ENCODE peak calls at places on chromosomes 13 and 19, in seven cellular contexts. One of them, this sample, is unnamed.

GRCh38 chr19:7722231-7722651 is 9.7 kb downstream of the CLEC4G start:
- DNase-seq in C1 segment of cervical spinal cord: no peak
- DNase-seq in left ventricle myocardium superior: no peak
- DNase-seq in ELR: no peak
- DNase-seq in RPMI7951: no peak
- DNase-seq in stimulated activated CD4-positive, alpha-beta T cell treated with anti-CD3 and anti-CD28 coated beads, Interleukin-4, amount 100 ng/mL, for 48 hours: no peak
- DNase-seq in activated T-helper 1 cell treated with anti-CD3 and anti-CD28 coated beads, Interleukin-2, amount 50 U/mL, for 16 hours: no peak
- DNase-seq in this sample: no peak

GRCh38 chr13:20525144-20525600 is 485 bp downstream of the CRYL1 start:
- DNase-seq in ELR: no peak
- DNase-seq in RPMI7951: peak
- DNase-seq in left ventricle myocardium superior: peak
- DNase-seq in activated T-helper 1 cell treated with anti-CD3 and anti-CD28 coated beads, Interleukin-2, amount 50 U/mL, for 16 hours: peak
- DNase-seq in C1 segment of cervical spinal cord: peak
- DNase-seq in stimulated activated CD4-positive, alpha-beta T cell treated with anti-CD3 and anti-CD28 coated beads, Interleukin-4, amount 100 ng/mL, for 48 hours: peak
- DNase-seq in this sample: no peak

GRCh38 chr19:1266116-1266817 is 2.9 kb upstream of the CIRBP start:
- DNase-seq in ELR: peak
- DNase-seq in C1 segment of cervical spinal cord: peak
- DNase-seq in activated T-helper 1 cell treated with anti-CD3 and anti-CD28 coated beads, Interleukin-2, amount 50 U/mL, for 16 hours: peak
- DNase-seq in stimulated activated CD4-positive, alpha-beta T cell treated with anti-CD3 and anti-CD28 coated beads, Interleukin-4, amount 100 ng/mL, for 48 hours: peak
- DNase-seq in RPMI7951: peak
- DNase-seq in left ventricle myocardium superior: peak
- DNase-seq in this sample: peak

GRCh38 chr13:25872871-25873607 is 178.8 kb downstream of the SHISA2 start:
- DNase-seq in activated T-helper 1 cell treated with anti-CD3 and anti-CD28 coated beads, Interleukin-2, amount 50 U/mL, for 16 hours: no peak
- DNase-seq in stimulated activated CD4-positive, alpha-beta T cell treated with anti-CD3 and anti-CD28 coated beads, Interleukin-4, amount 100 ng/mL, for 48 hours: no peak
- DNase-seq in RPMI7951: peak
- DNase-seq in ELR: no peak
- DNase-seq in left ventricle myocardium superior: no peak
- DNase-seq in C1 segment of cervical spinal cord: no peak
- DNase-seq in this sample: no peak

GRCh38 chr19:29107831-29108230 is 105.1 kb downstream of the UQCRFS1 start:
- DNase-seq in C1 segment of cervical spinal cord: no peak
- DNase-seq in ELR: no peak
- DNase-seq in activated T-helper 1 cell treated with anti-CD3 and anti-CD28 coated beads, Interleukin-2, amount 50 U/mL, for 16 hours: no peak
- DNase-seq in RPMI7951: no peak
- DNase-seq in stimulated activated CD4-positive, alpha-beta T cell treated with anti-CD3 and anti-CD28 coated beads, Interleukin-4, amount 100 ng/mL, for 48 hours: no peak
- DNase-seq in left ventricle myocardium superior: no peak
- DNase-seq in this sample: no peak

GRCh38 chr13:93172109-93172508 is 54.5 kb upstream of the GPC6 start:
- DNase-seq in RPMI7951: no peak
- DNase-seq in activated T-helper 1 cell treated with anti-CD3 and anti-CD28 coated beads, Interleukin-2, amount 50 U/mL, for 16 hours: no peak
- DNase-seq in C1 segment of cervical spinal cord: no peak
- DNase-seq in stimulated activated CD4-positive, alpha-beta T cell treated with anti-CD3 and anti-CD28 coated beads, Interleukin-4, amount 100 ng/mL, for 48 hours: no peak
- DNase-seq in left ventricle myocardium superior: no peak
- DNase-seq in ELR: peak
- DNase-seq in this sample: no peak

GRCh38 chr13:25203256-25203794 is 31.2 kb upstream of the AMER2 start:
- DNase-seq in ELR: no peak
- DNase-seq in activated T-helper 1 cell treated with anti-CD3 and anti-CD28 coated beads, Interleukin-2, amount 50 U/mL, for 16 hours: no peak
- DNase-seq in left ventricle myocardium superior: no peak
- DNase-seq in C1 segment of cervical spinal cord: no peak
- DNase-seq in stimulated activated CD4-positive, alpha-beta T cell treated with anti-CD3 and anti-CD28 coated beads, Interleukin-4, amount 100 ng/mL, for 48 hours: no peak
- DNase-seq in RPMI7951: no peak
- DNase-seq in this sample: no peak

GRCh38 chr13:102399791-102400618 is 1.8 kb downstream of the FGF14 start:
- DNase-seq in RPMI7951: no peak
- DNase-seq in C1 segment of cervical spinal cord: peak
- DNase-seq in activated T-helper 1 cell treated with anti-CD3 and anti-CD28 coated beads, Interleukin-2, amount 50 U/mL, for 16 hours: no peak
- DNase-seq in stimulated activated CD4-positive, alpha-beta T cell treated with anti-CD3 and anti-CD28 coated beads, Interleukin-4, amount 100 ng/mL, for 48 hours: no peak
- DNase-seq in left ventricle myocardium superior: peak
- DNase-seq in ELR: no peak
- DNase-seq in this sample: no peak

GRCh38 chr19:54248016-54248601 is 5.5 kb upstream of the LILRA6 start:
- DNase-seq in RPMI7951: peak
- DNase-seq in C1 segment of cervical spinal cord: peak
- DNase-seq in ELR: peak
- DNase-seq in activated T-helper 1 cell treated with anti-CD3 and anti-CD28 coated beads, Interleukin-2, amount 50 U/mL, for 16 hours: no peak
- DNase-seq in stimulated activated CD4-positive, alpha-beta T cell treated with anti-CD3 and anti-CD28 coated beads, Interleukin-4, amount 100 ng/mL, for 48 hours: peak
- DNase-seq in left ventricle myocardium superior: no peak
- DNase-seq in this sample: peak

GRCh38 chr13:76637651-76638111 is 248.5 kb downstream of the KCTD12 start:
- DNase-seq in left ventricle myocardium superior: no peak
- DNase-seq in RPMI7951: peak
- DNase-seq in activated T-helper 1 cell treated with anti-CD3 and anti-CD28 coated beads, Interleukin-2, amount 50 U/mL, for 16 hours: no peak
- DNase-seq in ELR: peak
- DNase-seq in stimulated activated CD4-positive, alpha-beta T cell treated with anti-CD3 and anti-CD28 coated beads, Interleukin-4, amount 100 ng/mL, for 48 hours: no peak
- DNase-seq in C1 segment of cervical spinal cord: no peak
- DNase-seq in this sample: no peak

GRCh38 chr13:46179576-46180368 is 2.2 kb downstream of the LCP1 start:
- DNase-seq in RPMI7951: no peak
- DNase-seq in ELR: no peak
- DNase-seq in left ventricle myocardium superior: peak
- DNase-seq in stimulated activated CD4-positive, alpha-beta T cell treated with anti-CD3 and anti-CD28 coated beads, Interleukin-4, amount 100 ng/mL, for 48 hours: peak
- DNase-seq in C1 segment of cervical spinal cord: peak
- DNase-seq in activated T-helper 1 cell treated with anti-CD3 and anti-CD28 coated beads, Interleukin-2, amount 50 U/mL, for 16 hours: peak
- DNase-seq in this sample: peak

GRCh38 chr13:52851153-52851962 is 2.9 kb upstream of the PCDH8 start:
- DNase-seq in left ventricle myocardium superior: peak
- DNase-seq in ELR: peak
- DNase-seq in C1 segment of cervical spinal cord: peak
- DNase-seq in stimulated activated CD4-positive, alpha-beta T cell treated with anti-CD3 and anti-CD28 coated beads, Interleukin-4, amount 100 ng/mL, for 48 hours: no peak
- DNase-seq in RPMI7951: peak
- DNase-seq in activated T-helper 1 cell treated with anti-CD3 and anti-CD28 coated beads, Interleukin-2, amount 50 U/mL, for 16 hours: no peak
- DNase-seq in this sample: no peak

GRCh38 chr13:48783181-48783630 is 129.5 kb downstream of the CYSLTR2 start:
- DNase-seq in stimulated activated CD4-positive, alpha-beta T cell treated with anti-CD3 and anti-CD28 coated beads, Interleukin-4, amount 100 ng/mL, for 48 hours: no peak
- DNase-seq in C1 segment of cervical spinal cord: peak
- DNase-seq in ELR: peak
- DNase-seq in RPMI7951: peak
- DNase-seq in left ventricle myocardium superior: peak
- DNase-seq in activated T-helper 1 cell treated with anti-CD3 and anti-CD28 coated beads, Interleukin-2, amount 50 U/mL, for 16 hours: no peak
- DNase-seq in this sample: peak

GRCh38 chr13:113567681-113568080 is 16.9 kb upstream of the TFDP1 start:
- DNase-seq in activated T-helper 1 cell treated with anti-CD3 and anti-CD28 coated beads, Interleukin-2, amount 50 U/mL, for 16 hours: no peak
- DNase-seq in RPMI7951: no peak
- DNase-seq in ELR: no peak
- DNase-seq in C1 segment of cervical spinal cord: no peak
- DNase-seq in stimulated activated CD4-positive, alpha-beta T cell treated with anti-CD3 and anti-CD28 coated beads, Interleukin-4, amount 100 ng/mL, for 48 hours: no peak
- DNase-seq in left ventricle myocardium superior: no peak
- DNase-seq in this sample: no peak

GRCh38 chr13:23466144-23467002 is 32.9 kb upstream of the SACS start:
- DNase-seq in C1 segment of cervical spinal cord: peak
- DNase-seq in ELR: peak
- DNase-seq in left ventricle myocardium superior: peak
- DNase-seq in stimulated activated CD4-positive, alpha-beta T cell treated with anti-CD3 and anti-CD28 coated beads, Interleukin-4, amount 100 ng/mL, for 48 hours: peak
- DNase-seq in activated T-helper 1 cell treated with anti-CD3 and anti-CD28 coated beads, Interleukin-2, amount 50 U/mL, for 16 hours: peak
- DNase-seq in RPMI7951: peak
- DNase-seq in this sample: peak

GRCh38 chr13:44906758-44907157 is 82.5 kb downstream of the NUFIP1 start:
- DNase-seq in left ventricle myocardium superior: no peak
- DNase-seq in ELR: no peak
- DNase-seq in C1 segment of cervical spinal cord: peak
- DNase-seq in RPMI7951: peak
- DNase-seq in stimulated activated CD4-positive, alpha-beta T cell treated with anti-CD3 and anti-CD28 coated beads, Interleukin-4, amount 100 ng/mL, for 48 hours: no peak
- DNase-seq in activated T-helper 1 cell treated with anti-CD3 and anti-CD28 coated beads, Interleukin-2, amount 50 U/mL, for 16 hours: no peak
- DNase-seq in this sample: no peak

GRCh38 chr19:46579286-46579944 is 21.7 kb upstream of the CALM3 start:
- DNase-seq in C1 segment of cervical spinal cord: no peak
- DNase-seq in RPMI7951: no peak
- DNase-seq in ELR: peak
- DNase-seq in left ventricle myocardium superior: no peak
- DNase-seq in activated T-helper 1 cell treated with anti-CD3 and anti-CD28 coated beads, Interleukin-2, amount 50 U/mL, for 16 hours: peak
- DNase-seq in stimulated activated CD4-positive, alpha-beta T cell treated with anti-CD3 and anti-CD28 coated beads, Interleukin-4, amount 100 ng/mL, for 48 hours: peak
- DNase-seq in this sample: no peak

GRCh38 chr19:45045671-45046353 is 7.0 kb downstream of the CLASRP start:
- DNase-seq in stimulated activated CD4-positive, alpha-beta T cell treated with anti-CD3 and anti-CD28 coated beads, Interleukin-4, amount 100 ng/mL, for 48 hours: no peak
- DNase-seq in C1 segment of cervical spinal cord: peak
- DNase-seq in ELR: no peak
- DNase-seq in activated T-helper 1 cell treated with anti-CD3 and anti-CD28 coated beads, Interleukin-2, amount 50 U/mL, for 16 hours: no peak
- DNase-seq in RPMI7951: no peak
- DNase-seq in left ventricle myocardium superior: no peak
- DNase-seq in this sample: no peak

GRCh38 chr19:48629599-48630288 is 7.4 kb downstream of the DBP start:
- DNase-seq in activated T-helper 1 cell treated with anti-CD3 and anti-CD28 coated beads, Interleukin-2, amount 50 U/mL, for 16 hours: no peak
- DNase-seq in RPMI7951: no peak
- DNase-seq in ELR: no peak
- DNase-seq in C1 segment of cervical spinal cord: no peak
- DNase-seq in left ventricle myocardium superior: peak
- DNase-seq in stimulated activated CD4-positive, alpha-beta T cell treated with anti-CD3 and anti-CD28 coated beads, Interleukin-4, amount 100 ng/mL, for 48 hours: no peak
- DNase-seq in this sample: no peak

GRCh38 chr13:36919833-36920611 is at the start of gene SMAD9:
- DNase-seq in C1 segment of cervical spinal cord: peak
- DNase-seq in RPMI7951: peak
- DNase-seq in left ventricle myocardium superior: peak
- DNase-seq in activated T-helper 1 cell treated with anti-CD3 and anti-CD28 coated beads, Interleukin-2, amount 50 U/mL, for 16 hours: no peak
- DNase-seq in ELR: peak
- DNase-seq in stimulated activated CD4-positive, alpha-beta T cell treated with anti-CD3 and anti-CD28 coated beads, Interleukin-4, amount 100 ng/mL, for 48 hours: no peak
- DNase-seq in this sample: no peak

GRCh38 chr13:34411881-34412280 is 530.2 kb upstream of the NBEA start:
- DNase-seq in activated T-helper 1 cell treated with anti-CD3 and anti-CD28 coated beads, Interleukin-2, amount 50 U/mL, for 16 hours: no peak
- DNase-seq in left ventricle myocardium superior: no peak
- DNase-seq in stimulated activated CD4-positive, alpha-beta T cell treated with anti-CD3 and anti-CD28 coated beads, Interleukin-4, amount 100 ng/mL, for 48 hours: no peak
- DNase-seq in RPMI7951: no peak
- DNase-seq in ELR: no peak
- DNase-seq in C1 segment of cervical spinal cord: no peak
- DNase-seq in this sample: no peak

GRCh38 chr13:74040200-74040599 is 94.0 kb downstream of the KLF12 start:
- DNase-seq in RPMI7951: peak
- DNase-seq in activated T-helper 1 cell treated with anti-CD3 and anti-CD28 coated beads, Interleukin-2, amount 50 U/mL, for 16 hours: no peak
- DNase-seq in stimulated activated CD4-positive, alpha-beta T cell treated with anti-CD3 and anti-CD28 coated beads, Interleukin-4, amount 100 ng/mL, for 48 hours: peak
- DNase-seq in ELR: peak
- DNase-seq in left ventricle myocardium superior: peak
- DNase-seq in C1 segment of cervical spinal cord: no peak
- DNase-seq in this sample: no peak

GRCh38 chr13:75135325-75135825 is 346.6 kb downstream of the TBC1D4 start:
- DNase-seq in activated T-helper 1 cell treated with anti-CD3 and anti-CD28 coated beads, Interleukin-2, amount 50 U/mL, for 16 hours: no peak
- DNase-seq in ELR: peak
- DNase-seq in stimulated activated CD4-positive, alpha-beta T cell treated with anti-CD3 and anti-CD28 coated beads, Interleukin-4, amount 100 ng/mL, for 48 hours: no peak
- DNase-seq in C1 segment of cervical spinal cord: no peak
- DNase-seq in left ventricle myocardium superior: no peak
- DNase-seq in RPMI7951: peak
- DNase-seq in this sample: no peak

GRCh38 chr19:46885411-46885810 is 24.6 kb downstream of the ARHGAP35 start:
- DNase-seq in RPMI7951: no peak
- DNase-seq in stimulated activated CD4-positive, alpha-beta T cell treated with anti-CD3 and anti-CD28 coated beads, Interleukin-4, amount 100 ng/mL, for 48 hours: no peak
- DNase-seq in ELR: no peak
- DNase-seq in left ventricle myocardium superior: no peak
- DNase-seq in activated T-helper 1 cell treated with anti-CD3 and anti-CD28 coated beads, Interleukin-2, amount 50 U/mL, for 16 hours: no peak
- DNase-seq in C1 segment of cervical spinal cord: no peak
- DNase-seq in this sample: no peak

GRCh38 chr13:28022848-28023518 is 34.5 kb upstream of the URAD start:
- DNase-seq in left ventricle myocardium superior: no peak
- DNase-seq in C1 segment of cervical spinal cord: no peak
- DNase-seq in stimulated activated CD4-positive, alpha-beta T cell treated with anti-CD3 and anti-CD28 coated beads, Interleukin-4, amount 100 ng/mL, for 48 hours: no peak
- DNase-seq in ELR: no peak
- DNase-seq in activated T-helper 1 cell treated with anti-CD3 and anti-CD28 coated beads, Interleukin-2, amount 50 U/mL, for 16 hours: no peak
- DNase-seq in RPMI7951: no peak
- DNase-seq in this sample: no peak

GRCh38 chr13:45882626-45883025 is 31.1 kb upstream of the SIAH3 start:
- DNase-seq in left ventricle myocardium superior: no peak
- DNase-seq in ELR: no peak
- DNase-seq in activated T-helper 1 cell treated with anti-CD3 and anti-CD28 coated beads, Interleukin-2, amount 50 U/mL, for 16 hours: no peak
- DNase-seq in RPMI7951: no peak
- DNase-seq in stimulated activated CD4-positive, alpha-beta T cell treated with anti-CD3 and anti-CD28 coated beads, Interleukin-4, amount 100 ng/mL, for 48 hours: no peak
- DNase-seq in C1 segment of cervical spinal cord: no peak
- DNase-seq in this sample: no peak

GRCh38 chr13:29434217-29434940 is 161.1 kb downstream of the SLC7A1 start:
- DNase-seq in activated T-helper 1 cell treated with anti-CD3 and anti-CD28 coated beads, Interleukin-2, amount 50 U/mL, for 16 hours: no peak
- DNase-seq in ELR: no peak
- DNase-seq in RPMI7951: peak
- DNase-seq in left ventricle myocardium superior: no peak
- DNase-seq in stimulated activated CD4-positive, alpha-beta T cell treated with anti-CD3 and anti-CD28 coated beads, Interleukin-4, amount 100 ng/mL, for 48 hours: no peak
- DNase-seq in C1 segment of cervical spinal cord: no peak
- DNase-seq in this sample: no peak

This sample was measured in CD14-positive monocyte.